ENCODE peak calls at places on chromosomes 2 and 18, in eight cellular contexts. One of them, this sample, is unnamed.

GRCh38 chr2:150425121-150425559 is 62.3 kb downstream of the RND3 start:
- DNase-seq in ascending aorta: no peak
- DNase-seq in heart right ventricle: peak; percentile 47
- DNase-seq in fibroblast of lung: peak; percentile 51
- DNase-seq in CD4-positive, alpha-beta T cell: no peak
- DNase-seq in HFFc6: no peak
- DNase-seq in WTC11: peak; percentile 52
- DNase-seq in thoracic aorta: no peak
- DNase-seq in this sample: no peak

GRCh38 chr2:3637692-3638455 is 20.1 kb upstream of the ALLC start:
- DNase-seq in ascending aorta: peak; percentile 34
- DNase-seq in heart right ventricle: no peak
- DNase-seq in fibroblast of lung: no peak
- DNase-seq in CD4-positive, alpha-beta T cell: peak; percentile 27
- DNase-seq in HFFc6: no peak
- DNase-seq in WTC11: no peak
- DNase-seq in thoracic aorta: no peak
- DNase-seq in this sample: no peak

GRCh38 chr2:226791056-226791486 is 8.5 kb downstream of the IRS1 start:
- DNase-seq in ascending aorta: peak; percentile 85
- DNase-seq in heart right ventricle: peak; percentile 42
- DNase-seq in fibroblast of lung: peak; percentile 76
- DNase-seq in CD4-positive, alpha-beta T cell: no peak
- DNase-seq in HFFc6: peak; percentile 48
- DNase-seq in WTC11: peak; percentile 69
- DNase-seq in thoracic aorta: no peak
- DNase-seq in this sample: peak; percentile 73

GRCh38 chr18:2971741-2972552 is 41.0 kb downstream of the LPIN2 start:
- DNase-seq in ascending aorta: peak; percentile 76
- DNase-seq in heart right ventricle: peak; percentile 36
- DNase-seq in fibroblast of lung: no peak
- DNase-seq in CD4-positive, alpha-beta T cell: peak; percentile 60
- DNase-seq in HFFc6: no peak
- DNase-seq in WTC11: no peak
- DNase-seq in thoracic aorta: no peak
- DNase-seq in this sample: peak; percentile 36

GRCh38 chr2:179592167-179592936 is 269.1 kb downstream of the ZNF385B start:
- DNase-seq in ascending aorta: no peak
- DNase-seq in heart right ventricle: no peak
- DNase-seq in fibroblast of lung: peak; percentile 83
- DNase-seq in CD4-positive, alpha-beta T cell: no peak
- DNase-seq in HFFc6: peak; percentile 60
- DNase-seq in WTC11: no peak
- DNase-seq in thoracic aorta: no peak
- DNase-seq in this sample: no peak

GRCh38 chr2:37316181-37316580 is 8.5 kb downstream of the PRKD3 start:
- DNase-seq in ascending aorta: no peak
- DNase-seq in heart right ventricle: no peak
- DNase-seq in fibroblast of lung: no peak
- DNase-seq in CD4-positive, alpha-beta T cell: no peak
- DNase-seq in HFFc6: no peak
- DNase-seq in WTC11: no peak
- DNase-seq in thoracic aorta: no peak
- DNase-seq in this sample: no peak

GRCh38 chr2:65300134-65300771 is 72.6 kb downstream of the ACTR2 start:
- DNase-seq in ascending aorta: peak; percentile 91
- DNase-seq in heart right ventricle: peak; percentile 80
- DNase-seq in fibroblast of lung: peak; percentile 72
- DNase-seq in CD4-positive, alpha-beta T cell: no peak
- DNase-seq in HFFc6: peak; percentile 50
- DNase-seq in WTC11: no peak
- DNase-seq in thoracic aorta: peak; percentile 65
- DNase-seq in this sample: peak; percentile 87

GRCh38 chr18:28905509-28905908 is 728.6 kb upstream of the CDH2 start:
- DNase-seq in ascending aorta: no peak
- DNase-seq in heart right ventricle: no peak
- DNase-seq in fibroblast of lung: no peak
- DNase-seq in CD4-positive, alpha-beta T cell: no peak
- DNase-seq in HFFc6: peak; percentile 48
- DNase-seq in WTC11: no peak
- DNase-seq in thoracic aorta: no peak
- DNase-seq in this sample: no peak

GRCh38 chr18:56038258-56039030 is 450.5 kb upstream of the TCF4 start:
- DNase-seq in ascending aorta: no peak
- DNase-seq in heart right ventricle: no peak
- DNase-seq in fibroblast of lung: no peak
- DNase-seq in CD4-positive, alpha-beta T cell: no peak
- DNase-seq in HFFc6: no peak
- DNase-seq in WTC11: no peak
- DNase-seq in thoracic aorta: no peak
- DNase-seq in this sample: no peak

GRCh38 chr2:237677951-237678481 is 50.6 kb downstream of the LRRFIP1 start:
- DNase-seq in ascending aorta: peak; percentile 86
- DNase-seq in heart right ventricle: no peak
- DNase-seq in fibroblast of lung: peak; percentile 99
- DNase-seq in CD4-positive, alpha-beta T cell: no peak
- DNase-seq in HFFc6: peak; percentile 37
- DNase-seq in WTC11: no peak
- DNase-seq in thoracic aorta: no peak
- DNase-seq in this sample: no peak

GRCh38 chr2:102033028-102033749 is 41.4 kb downstream of the IL1R2 start:
- DNase-seq in ascending aorta: peak; percentile 71
- DNase-seq in heart right ventricle: peak; percentile 33
- DNase-seq in fibroblast of lung: peak; percentile 91
- DNase-seq in CD4-positive, alpha-beta T cell: no peak
- DNase-seq in HFFc6: peak; percentile 37
- DNase-seq in WTC11: no peak
- DNase-seq in thoracic aorta: no peak
- DNase-seq in this sample: no peak

GRCh38 chr2:240733803-240734495 is 42.3 kb downstream of the AQP12A start:
- DNase-seq in ascending aorta: no peak
- DNase-seq in heart right ventricle: no peak
- DNase-seq in fibroblast of lung: no peak
- DNase-seq in CD4-positive, alpha-beta T cell: no peak
- DNase-seq in HFFc6: no peak
- DNase-seq in WTC11: peak; percentile 27
- DNase-seq in thoracic aorta: no peak
- DNase-seq in this sample: no peak

GRCh38 chr2:16025211-16025875 is 85.0 kb downstream of the MYCN start:
- DNase-seq in ascending aorta: no peak
- DNase-seq in heart right ventricle: no peak
- DNase-seq in fibroblast of lung: no peak
- DNase-seq in CD4-positive, alpha-beta T cell: no peak
- DNase-seq in HFFc6: no peak
- DNase-seq in WTC11: no peak
- DNase-seq in thoracic aorta: no peak
- DNase-seq in this sample: no peak

GRCh38 chr2:137865954-137866540 is 98.2 kb upstream of the HNMT start:
- DNase-seq in ascending aorta: no peak
- DNase-seq in heart right ventricle: no peak
- DNase-seq in fibroblast of lung: peak; percentile 54
- DNase-seq in CD4-positive, alpha-beta T cell: peak; percentile 50
- DNase-seq in HFFc6: peak; percentile 14
- DNase-seq in WTC11: peak; percentile 73
- DNase-seq in thoracic aorta: no peak
- DNase-seq in this sample: no peak

GRCh38 chr18:79866889-79867574 is 69.3 kb downstream of the KCNG2 start:
- DNase-seq in ascending aorta: peak; percentile 48
- DNase-seq in heart right ventricle: no peak
- DNase-seq in fibroblast of lung: no peak
- DNase-seq in CD4-positive, alpha-beta T cell: peak; percentile 8
- DNase-seq in HFFc6: no peak
- DNase-seq in WTC11: no peak
- DNase-seq in thoracic aorta: no peak
- DNase-seq in this sample: no peak

GRCh38 chr2:165016772-165017411 is 61.6 kb upstream of the SLC38A11 start:
- DNase-seq in ascending aorta: no peak
- DNase-seq in heart right ventricle: no peak
- DNase-seq in fibroblast of lung: peak; percentile 45
- DNase-seq in CD4-positive, alpha-beta T cell: no peak
- DNase-seq in HFFc6: peak; percentile 50
- DNase-seq in WTC11: peak; percentile 45
- DNase-seq in thoracic aorta: no peak
- DNase-seq in this sample: no peak

GRCh38 chr2:189548686-189549439 is 31.7 kb downstream of the SLC40A1 start:
- DNase-seq in ascending aorta: no peak
- DNase-seq in heart right ventricle: no peak
- DNase-seq in fibroblast of lung: peak; percentile 30
- DNase-seq in CD4-positive, alpha-beta T cell: no peak
- DNase-seq in HFFc6: no peak
- DNase-seq in WTC11: no peak
- DNase-seq in thoracic aorta: no peak
- DNase-seq in this sample: no peak

GRCh38 chr2:145323512-145323911 is 803.6 kb upstream of the ZEB2 start:
- DNase-seq in ascending aorta: no peak
- DNase-seq in heart right ventricle: no peak
- DNase-seq in fibroblast of lung: peak; percentile 6
- DNase-seq in CD4-positive, alpha-beta T cell: no peak
- DNase-seq in HFFc6: peak; percentile 45
- DNase-seq in WTC11: no peak
- DNase-seq in thoracic aorta: no peak
- DNase-seq in this sample: no peak

GRCh38 chr2:236117861-236118269 is 50.3 kb downstream of the GBX2 start:
- DNase-seq in ascending aorta: no peak
- DNase-seq in heart right ventricle: no peak
- DNase-seq in fibroblast of lung: no peak
- DNase-seq in CD4-positive, alpha-beta T cell: no peak
- DNase-seq in HFFc6: no peak
- DNase-seq in WTC11: no peak
- DNase-seq in thoracic aorta: no peak
- DNase-seq in this sample: no peak

GRCh38 chr2:188969236-188970032 is 4.7 kb upstream of the COL3A1 start:
- DNase-seq in ascending aorta: no peak
- DNase-seq in heart right ventricle: no peak
- DNase-seq in fibroblast of lung: peak; percentile 62
- DNase-seq in CD4-positive, alpha-beta T cell: no peak
- DNase-seq in HFFc6: peak; percentile 63
- DNase-seq in WTC11: no peak
- DNase-seq in thoracic aorta: no peak
- DNase-seq in this sample: no peak

GRCh38 chr2:233643128-233643527 is 6.9 kb downstream of the UGT1A10 start:
- DNase-seq in ascending aorta: no peak
- DNase-seq in heart right ventricle: no peak
- DNase-seq in fibroblast of lung: no peak
- DNase-seq in CD4-positive, alpha-beta T cell: no peak
- DNase-seq in HFFc6: no peak
- DNase-seq in WTC11: peak; percentile 62
- DNase-seq in thoracic aorta: no peak
- DNase-seq in this sample: no peak
- TF ChIP-seq CTCF in ascending aorta: no peak
- TF ChIP-seq CTCF in heart right ventricle: no peak
- TF ChIP-seq CTCF in fibroblast of lung: no peak
- TF ChIP-seq CTCF in CD4-positive, alpha-beta T cell: no peak
- TF ChIP-seq CTCF in HFFc6: no peak
- TF ChIP-seq CTCF in WTC11: no peak
- TF ChIP-seq CTCF in thoracic aorta: no peak
- TF ChIP-seq CTCF in this sample: no peak

GRCh38 chr2:109415460-109416004 is 198.2 kb downstream of the SEPTIN10 start:
- DNase-seq in ascending aorta: no peak
- DNase-seq in heart right ventricle: no peak
- DNase-seq in fibroblast of lung: no peak
- DNase-seq in CD4-positive, alpha-beta T cell: no peak
- DNase-seq in HFFc6: no peak
- DNase-seq in WTC11: peak; percentile 24
- DNase-seq in thoracic aorta: no peak
- DNase-seq in this sample: no peak
- TF ChIP-seq CTCF in ascending aorta: no peak
- TF ChIP-seq CTCF in heart right ventricle: no peak
- TF ChIP-seq CTCF in fibroblast of lung: no peak
- TF ChIP-seq CTCF in CD4-positive, alpha-beta T cell: no peak
- TF ChIP-seq CTCF in HFFc6: no peak
- TF ChIP-seq CTCF in WTC11: no peak
- TF ChIP-seq CTCF in thoracic aorta: no peak
- TF ChIP-seq CTCF in this sample: no peak

DNA sequence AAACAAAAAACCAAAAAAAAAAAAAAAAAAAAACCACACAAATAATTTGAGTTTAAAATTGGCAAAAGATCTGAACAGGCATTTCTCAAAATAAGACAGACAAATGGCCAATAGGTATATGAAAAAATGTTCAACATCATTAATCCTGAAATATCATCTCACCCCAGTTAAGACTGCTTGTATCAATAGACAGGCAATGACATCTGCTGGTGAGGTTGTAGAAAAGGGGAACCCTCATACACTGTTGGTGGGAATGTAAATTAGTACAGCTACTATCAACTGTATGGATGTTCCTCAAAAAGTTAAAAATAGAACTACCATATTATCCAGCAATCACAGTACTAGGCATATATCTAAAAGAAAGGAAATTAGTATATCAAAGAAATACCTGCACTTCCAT is 523.1 kb downstream of the XIRP2 start:
- DNase-seq in ascending aorta: no peak
- DNase-seq in heart right ventricle: no peak
- DNase-seq in fibroblast of lung: peak; percentile 17
- DNase-seq in CD4-positive, alpha-beta T cell: no peak
- DNase-seq in HFFc6: no peak
- DNase-seq in WTC11: no peak
- DNase-seq in thoracic aorta: no peak
- DNase-seq in this sample: no peak
- TF ChIP-seq CTCF in ascending aorta: no peak
- TF ChIP-seq CTCF in heart right ventricle: peak; percentile 21
- TF ChIP-seq CTCF in fibroblast of lung: peak; percentile 15
- TF ChIP-seq CTCF in CD4-positive, alpha-beta T cell: no peak
- TF ChIP-seq CTCF in HFFc6: no peak
- TF ChIP-seq CTCF in WTC11: no peak
- TF ChIP-seq CTCF in thoracic aorta: no peak
- TF ChIP-seq CTCF in this sample: no peak

DNA sequence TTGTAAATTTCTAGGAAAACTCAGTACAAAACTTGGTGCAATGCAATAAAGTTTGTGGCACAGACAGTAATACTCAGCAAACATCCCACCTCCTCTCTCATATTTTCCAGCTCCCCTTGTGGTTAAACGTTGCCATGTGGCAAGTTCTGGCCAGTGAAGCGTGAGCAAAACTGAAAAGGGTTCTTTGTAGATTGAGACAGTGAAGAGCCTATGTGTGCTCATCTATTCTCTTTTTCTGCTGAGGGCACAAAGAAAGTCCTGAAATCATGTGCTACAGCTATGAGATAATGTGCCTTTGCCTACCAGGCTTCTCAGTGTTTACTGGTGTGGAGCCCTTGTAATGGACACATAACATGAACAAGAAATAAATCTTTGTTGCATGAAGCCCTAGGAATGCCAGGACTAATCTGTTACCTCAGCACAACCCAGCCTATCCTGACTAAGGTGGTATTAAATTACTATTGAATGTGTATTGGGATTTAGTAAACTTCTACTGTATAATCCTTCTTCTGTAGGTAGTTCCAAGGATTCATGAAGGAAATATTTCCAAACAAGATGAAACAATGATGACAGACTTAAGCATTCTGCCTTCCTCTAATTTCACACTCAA is 13.0 kb upstream of the TYMS start:
- DNase-seq in ascending aorta: no peak
- DNase-seq in heart right ventricle: no peak
- DNase-seq in fibroblast of lung: no peak
- DNase-seq in CD4-positive, alpha-beta T cell: no peak
- DNase-seq in HFFc6: no peak
- DNase-seq in WTC11: no peak
- DNase-seq in thoracic aorta: no peak
- DNase-seq in this sample: no peak
- TF ChIP-seq CTCF in ascending aorta: no peak
- TF ChIP-seq CTCF in heart right ventricle: no peak
- TF ChIP-seq CTCF in fibroblast of lung: no peak
- TF ChIP-seq CTCF in CD4-positive, alpha-beta T cell: no peak
- TF ChIP-seq CTCF in HFFc6: no peak
- TF ChIP-seq CTCF in WTC11: no peak
- TF ChIP-seq CTCF in thoracic aorta: no peak
- TF ChIP-seq CTCF in this sample: no peak

This sample was measured in gastrocnemius medialis.